ENCODE peak calls at places on chromosomes 1 and 21, in nine cellular contexts. L, V, S, F, Y, E, T, K and X are unnamed samples.

GRCh38 chr1:221923921-221924598 is 182.2 kb upstream of the DUSP10 start:
- DNase-seq in E (no peak), F (no peak), V (no peak), T (no peak), Y (no peak), L (no peak), K (no peak), S (no peak), X (no peak)

GRCh38 chr1:62682531-62682930 is 5.7 kb downstream of the DOCK7 start:
- DNase-seq in V (no peak), L (no peak), T (no peak), E (no peak), K (peak; percentile 27), S (no peak), F (no peak), Y (no peak), X (peak; percentile 23)

GRCh38 chr21:39020751-39021474 is 162.3 kb downstream of the PSMG1 start:
- DNase-seq in V (peak; percentile 91), E (no peak), K (peak; percentile 74), T (no peak), L (no peak), Y (no peak), F (no peak), S (no peak), X (peak; percentile 77)

GRCh38 chr1:83854456-83854855 is 144.5 kb downstream of the TTLL7 start:
- DNase-seq in V (no peak), T (no peak), K (no peak), F (no peak), S (peak; percentile 3), L (no peak), E (no peak), Y (peak; percentile 19), X (no peak)

GRCh38 chr1:83999316-83999819 is 436 bp upstream of the TTLL7 start:
- DNase-seq in F (peak; percentile 91), Y (peak; percentile 95), V (peak; percentile 62), T (no peak), L (peak; percentile 72), E (peak; percentile 85), K (peak; percentile 77), S (peak; percentile 91), X (no peak)

GRCh38 chr1:95548211-95548610 is 314.2 kb downstream of the RWDD3 start:
- DNase-seq in S (no peak), E (no peak), L (no peak), K (no peak), V (no peak), Y (no peak), F (no peak), T (no peak), X (peak; percentile 79)

GRCh38 chr1:25131794-25132193 is 100.5 kb downstream of the SYF2 start:
- DNase-seq in Y (no peak), L (peak; percentile 36), F (no peak), V (no peak), T (no peak), S (no peak), E (peak; percentile 20), K (no peak), X (no peak)

GRCh38 chr1:108565081-108565480 is 5.2 kb downstream of the EEIG2 start:
- DNase-seq in V (no peak), T (no peak), S (no peak), Y (no peak), K (no peak), F (no peak), E (no peak), L (no peak), X (peak; percentile 51)

GRCh38 chr1:36831171-36831810 is 203.0 kb downstream of the GRIK3 start:
- DNase-seq in S (peak; percentile 87), V (no peak), E (peak; percentile 25), Y (peak; percentile 98), K (no peak), F (no peak), L (no peak), T (no peak), X (no peak)

GRCh38 chr21:44540741-44541288 is 820 bp upstream of the KRTAP10-1 start:
- DNase-seq in L (no peak), E (no peak), K (no peak), Y (no peak), T (no peak), V (no peak), F (no peak), S (no peak), X (no peak)